ENCODE peak calls at places on chromosomes 7 and 10, in six cellular contexts. One of them, this sample, is unnamed.

GRCh38 chr10:29623797-29624196 is 11.0 kb downstream of the SVIL start:
- DNase-seq in NCI-H748 treated with DMSO at 0.1 percent for 48 hours: no peak
- DNase-seq in EL: no peak
- DNase-seq in fibroblast of the aortic adventitia: peak
- DNase-seq in BE2C: no peak
- DNase-seq in NCI-H2029 treated with DMSO at 0.1 percent for 48 hours: no peak
- DNase-seq in this sample: no peak

GRCh38 chr7:48811071-48811470 is 113.3 kb upstream of the CDC14C start:
- DNase-seq in NCI-H748 treated with DMSO at 0.1 percent for 48 hours: no peak
- DNase-seq in EL: no peak
- DNase-seq in fibroblast of the aortic adventitia: no peak
- DNase-seq in BE2C: no peak
- DNase-seq in NCI-H2029 treated with DMSO at 0.1 percent for 48 hours: no peak
- DNase-seq in this sample: no peak

GRCh38 chr7:104272767-104273384 is 55.5 kb upstream of the LHFPL3 start:
- DNase-seq in NCI-H748 treated with DMSO at 0.1 percent for 48 hours: peak
- DNase-seq in EL: peak
- DNase-seq in fibroblast of the aortic adventitia: peak
- DNase-seq in BE2C: peak
- DNase-seq in NCI-H2029 treated with DMSO at 0.1 percent for 48 hours: peak
- DNase-seq in this sample: no peak

GRCh38 chr10:33335800-33336605 is 1.5 kb upstream of the NRP1 start:
- DNase-seq in NCI-H748 treated with DMSO at 0.1 percent for 48 hours: no peak
- DNase-seq in EL: peak
- DNase-seq in fibroblast of the aortic adventitia: peak
- DNase-seq in BE2C: peak
- DNase-seq in NCI-H2029 treated with DMSO at 0.1 percent for 48 hours: no peak
- DNase-seq in this sample: peak

GRCh38 chr10:62183442-62183841 is 85.2 kb downstream of the RTKN2 start:
- DNase-seq in NCI-H748 treated with DMSO at 0.1 percent for 48 hours: no peak
- DNase-seq in EL: no peak
- DNase-seq in fibroblast of the aortic adventitia: no peak
- DNase-seq in BE2C: no peak
- DNase-seq in NCI-H2029 treated with DMSO at 0.1 percent for 48 hours: peak
- DNase-seq in this sample: no peak

GRCh38 chr7:95549818-95550529 is 46.3 kb downstream of the PDK4 start:
- DNase-seq in NCI-H748 treated with DMSO at 0.1 percent for 48 hours: no peak
- DNase-seq in EL: peak
- DNase-seq in fibroblast of the aortic adventitia: peak
- DNase-seq in BE2C: no peak
- DNase-seq in NCI-H2029 treated with DMSO at 0.1 percent for 48 hours: peak
- DNase-seq in this sample: peak

GRCh38 chr10:42982886-42983594 is 93.8 kb upstream of the RET start:
- DNase-seq in NCI-H748 treated with DMSO at 0.1 percent for 48 hours: no peak
- DNase-seq in EL: no peak
- DNase-seq in fibroblast of the aortic adventitia: no peak
- DNase-seq in BE2C: no peak
- DNase-seq in NCI-H2029 treated with DMSO at 0.1 percent for 48 hours: no peak
- DNase-seq in this sample: no peak

GRCh38 chr10:30387646-30388243 is 38.7 kb upstream of the MTPAP start:
- DNase-seq in NCI-H748 treated with DMSO at 0.1 percent for 48 hours: no peak
- DNase-seq in EL: peak
- DNase-seq in fibroblast of the aortic adventitia: peak
- DNase-seq in BE2C: no peak
- DNase-seq in NCI-H2029 treated with DMSO at 0.1 percent for 48 hours: no peak
- DNase-seq in this sample: no peak

GRCh38 chr7:93092757-93093370 is 24.9 kb downstream of the SAMD9 start:
- DNase-seq in NCI-H748 treated with DMSO at 0.1 percent for 48 hours: no peak
- DNase-seq in EL: peak
- DNase-seq in fibroblast of the aortic adventitia: peak
- DNase-seq in BE2C: no peak
- DNase-seq in NCI-H2029 treated with DMSO at 0.1 percent for 48 hours: no peak
- DNase-seq in this sample: no peak

GRCh38 chr10:21907436-21907835 is 96.1 kb downstream of the DNAJC1 start:
- DNase-seq in NCI-H748 treated with DMSO at 0.1 percent for 48 hours: no peak
- DNase-seq in EL: no peak
- DNase-seq in fibroblast of the aortic adventitia: no peak
- DNase-seq in BE2C: no peak
- DNase-seq in NCI-H2029 treated with DMSO at 0.1 percent for 48 hours: no peak
- DNase-seq in this sample: no peak

GRCh38 chr10:69139961-69140360 is 16.0 kb downstream of the VPS26A start:
- DNase-seq in NCI-H748 treated with DMSO at 0.1 percent for 48 hours: no peak
- DNase-seq in EL: peak
- DNase-seq in fibroblast of the aortic adventitia: no peak
- DNase-seq in BE2C: no peak
- DNase-seq in NCI-H2029 treated with DMSO at 0.1 percent for 48 hours: no peak
- DNase-seq in this sample: no peak

GRCh38 chr10:104314591-104315485 is 23.4 kb downstream of the ITPRIP start:
- DNase-seq in NCI-H748 treated with DMSO at 0.1 percent for 48 hours: no peak
- DNase-seq in EL: no peak
- DNase-seq in fibroblast of the aortic adventitia: no peak
- DNase-seq in BE2C: no peak
- DNase-seq in NCI-H2029 treated with DMSO at 0.1 percent for 48 hours: no peak
- DNase-seq in this sample: no peak

GRCh38 chr7:30285067-30285530 is 702 bp downstream of the ZNRF2 start:
- DNase-seq in NCI-H748 treated with DMSO at 0.1 percent for 48 hours: no peak
- DNase-seq in EL: no peak
- DNase-seq in fibroblast of the aortic adventitia: no peak
- DNase-seq in BE2C: peak
- DNase-seq in NCI-H2029 treated with DMSO at 0.1 percent for 48 hours: no peak
- DNase-seq in this sample: no peak

GRCh38 chr10:86071758-86072157 is 294.8 kb downstream of the GRID1 start:
- DNase-seq in NCI-H748 treated with DMSO at 0.1 percent for 48 hours: no peak
- DNase-seq in EL: no peak
- DNase-seq in fibroblast of the aortic adventitia: no peak
- DNase-seq in BE2C: no peak
- DNase-seq in NCI-H2029 treated with DMSO at 0.1 percent for 48 hours: no peak
- DNase-seq in this sample: no peak

GRCh38 chr10:121378402-121378801 is 219.8 kb downstream of the FGFR2 start:
- DNase-seq in NCI-H748 treated with DMSO at 0.1 percent for 48 hours: no peak
- DNase-seq in EL: no peak
- DNase-seq in fibroblast of the aortic adventitia: no peak
- DNase-seq in BE2C: no peak
- DNase-seq in NCI-H2029 treated with DMSO at 0.1 percent for 48 hours: no peak
- DNase-seq in this sample: no peak

GRCh38 chr7:79553811-79554555 is 100.5 kb upstream of the MAGI2 start:
- DNase-seq in NCI-H748 treated with DMSO at 0.1 percent for 48 hours: no peak
- DNase-seq in EL: peak
- DNase-seq in fibroblast of the aortic adventitia: peak
- DNase-seq in BE2C: no peak
- DNase-seq in NCI-H2029 treated with DMSO at 0.1 percent for 48 hours: no peak
- DNase-seq in this sample: no peak

GRCh38 chr7:28037220-28038010 is 143.2 kb downstream of the JAZF1 start:
- DNase-seq in NCI-H748 treated with DMSO at 0.1 percent for 48 hours: no peak
- DNase-seq in EL: peak
- DNase-seq in fibroblast of the aortic adventitia: peak
- DNase-seq in BE2C: peak
- DNase-seq in NCI-H2029 treated with DMSO at 0.1 percent for 48 hours: no peak
- DNase-seq in this sample: no peak

GRCh38 chr10:122879339-122880273 is at the start of gene FAM24B:
- DNase-seq in NCI-H748 treated with DMSO at 0.1 percent for 48 hours: peak
- DNase-seq in EL: peak
- DNase-seq in fibroblast of the aortic adventitia: peak
- DNase-seq in BE2C: peak
- DNase-seq in NCI-H2029 treated with DMSO at 0.1 percent for 48 hours: peak
- DNase-seq in this sample: peak

GRCh38 chr10:91551856-91552255 is 81.0 kb downstream of the PPP1R3C start:
- DNase-seq in NCI-H748 treated with DMSO at 0.1 percent for 48 hours: no peak
- DNase-seq in EL: peak
- DNase-seq in fibroblast of the aortic adventitia: peak
- DNase-seq in BE2C: peak
- DNase-seq in NCI-H2029 treated with DMSO at 0.1 percent for 48 hours: no peak
- DNase-seq in this sample: no peak

GRCh38 chr7:102992509-102992819 is 79.7 kb downstream of the LRRC17 start:
- DNase-seq in NCI-H748 treated with DMSO at 0.1 percent for 48 hours: no peak
- DNase-seq in EL: no peak
- DNase-seq in fibroblast of the aortic adventitia: no peak
- DNase-seq in BE2C: no peak
- DNase-seq in NCI-H2029 treated with DMSO at 0.1 percent for 48 hours: no peak
- DNase-seq in this sample: no peak

GRCh38 chr7:40805361-40805760 is 670.6 kb downstream of the SUGCT start:
- DNase-seq in NCI-H748 treated with DMSO at 0.1 percent for 48 hours: no peak
- DNase-seq in EL: no peak
- DNase-seq in fibroblast of the aortic adventitia: peak
- DNase-seq in BE2C: no peak
- DNase-seq in NCI-H2029 treated with DMSO at 0.1 percent for 48 hours: no peak
- DNase-seq in this sample: no peak

GRCh38 chr10:110813743-110814472 is 57.8 kb upstream of the PDCD4 start:
- DNase-seq in NCI-H748 treated with DMSO at 0.1 percent for 48 hours: no peak
- DNase-seq in EL: no peak
- DNase-seq in fibroblast of the aortic adventitia: no peak
- DNase-seq in BE2C: no peak
- DNase-seq in NCI-H2029 treated with DMSO at 0.1 percent for 48 hours: no peak
- DNase-seq in this sample: no peak

GRCh38 chr7:19215421-19215820 is 70.2 kb upstream of the FERD3L start:
- DNase-seq in NCI-H748 treated with DMSO at 0.1 percent for 48 hours: no peak
- DNase-seq in EL: peak
- DNase-seq in fibroblast of the aortic adventitia: peak
- DNase-seq in BE2C: no peak
- DNase-seq in NCI-H2029 treated with DMSO at 0.1 percent for 48 hours: no peak
- DNase-seq in this sample: no peak

GRCh38 chr7:7335215-7335614 is 152.9 kb downstream of the C1GALT1 start:
- DNase-seq in NCI-H748 treated with DMSO at 0.1 percent for 48 hours: no peak
- DNase-seq in EL: no peak
- DNase-seq in fibroblast of the aortic adventitia: no peak
- DNase-seq in BE2C: no peak
- DNase-seq in NCI-H2029 treated with DMSO at 0.1 percent for 48 hours: no peak
- DNase-seq in this sample: no peak

GRCh38 chr10:77117501-77117900 is 520.1 kb downstream of the KCNMA1 start:
- DNase-seq in NCI-H748 treated with DMSO at 0.1 percent for 48 hours: no peak
- DNase-seq in EL: no peak
- DNase-seq in fibroblast of the aortic adventitia: no peak
- DNase-seq in BE2C: no peak
- DNase-seq in NCI-H2029 treated with DMSO at 0.1 percent for 48 hours: no peak
- DNase-seq in this sample: no peak

GRCh38 chr7:101201695-101202602 is 1.1 kb upstream of the MOGAT3 start:
- DNase-seq in NCI-H748 treated with DMSO at 0.1 percent for 48 hours: no peak
- DNase-seq in EL: no peak
- DNase-seq in fibroblast of the aortic adventitia: no peak
- DNase-seq in BE2C: no peak
- DNase-seq in NCI-H2029 treated with DMSO at 0.1 percent for 48 hours: no peak
- DNase-seq in this sample: no peak

GRCh38 chr7:96080021-96080420 is 241.9 kb downstream of the SLC25A13 start:
- DNase-seq in NCI-H748 treated with DMSO at 0.1 percent for 48 hours: peak
- DNase-seq in EL: no peak
- DNase-seq in fibroblast of the aortic adventitia: no peak
- DNase-seq in BE2C: no peak
- DNase-seq in NCI-H2029 treated with DMSO at 0.1 percent for 48 hours: no peak
- DNase-seq in this sample: no peak

GRCh38 chr10:11553773-11554381 is 57.6 kb downstream of the USP6NL start:
- DNase-seq in NCI-H748 treated with DMSO at 0.1 percent for 48 hours: no peak
- DNase-seq in EL: no peak
- DNase-seq in fibroblast of the aortic adventitia: no peak
- DNase-seq in BE2C: no peak
- DNase-seq in NCI-H2029 treated with DMSO at 0.1 percent for 48 hours: no peak
- DNase-seq in this sample: no peak

GRCh38 chr7:120941064-120941463 is 9.5 kb upstream of the ING3 start:
- DNase-seq in NCI-H748 treated with DMSO at 0.1 percent for 48 hours: no peak
- DNase-seq in EL: no peak
- DNase-seq in fibroblast of the aortic adventitia: peak
- DNase-seq in BE2C: no peak
- DNase-seq in NCI-H2029 treated with DMSO at 0.1 percent for 48 hours: no peak
- DNase-seq in this sample: no peak

GRCh38 chr7:153523320-153524015 is 528.7 kb upstream of the DPP6 start:
- DNase-seq in NCI-H748 treated with DMSO at 0.1 percent for 48 hours: no peak
- DNase-seq in EL: no peak
- DNase-seq in fibroblast of the aortic adventitia: no peak
- DNase-seq in BE2C: no peak
- DNase-seq in NCI-H2029 treated with DMSO at 0.1 percent for 48 hours: no peak
- DNase-seq in this sample: peak

This sample was measured in breast epithelium.